ENCODE peak calls at places on chromosome 13, in ten cellular contexts. One of them, this sample, is unnamed.

GRCh38 chr13:33612641-33613638 is 205.0 kb upstream of the RFC3 start:
- DNase-seq in choroid plexus epithelial cell: no peak
- DNase-seq in hippocampal formation: no peak
- DNase-seq in WTC11: no peak
- DNase-seq in activated T-cell treated with anti-CD3 and anti-CD28 coated beads, Interleukin-2, amount 50 U/mL, for 72 hours: peak; percentile 47
- DNase-seq in T-helper 2 cell treated with Interferon-gamma antibody and Interleukin-4, amounts not matched to agents 5 μg/mL and 100 μg/mL, for 36 hours: peak; percentile 65
- DNase-seq in progenitor cell of endocrine pancreas: no peak
- DNase-seq in H7: no peak
- DNase-seq in activated CD4-positive, alpha-beta T cell treated with anti-CD3 and anti-CD28 coated beads for 36 hours: peak; percentile 61
- DNase-seq in lung: no peak
- DNase-seq in this sample: no peak

GRCh38 chr13:20136781-20137703 is 23.8 kb downstream of the GJA3 start:
- DNase-seq in activated T-cell treated with anti-CD3 and anti-CD28 coated beads, Interleukin-2, amount 50 U/mL, for 72 hours: peak; percentile 65
- DNase-seq in choroid plexus epithelial cell: peak; percentile 21
- DNase-seq in progenitor cell of endocrine pancreas: peak; percentile 39
- DNase-seq in H7: peak; percentile 91
- DNase-seq in lung: peak; percentile 45
- DNase-seq in hippocampal formation: no peak
- DNase-seq in T-helper 2 cell treated with Interferon-gamma antibody and Interleukin-4, amounts not matched to agents 5 μg/mL and 100 μg/mL, for 36 hours: peak; percentile 36
- DNase-seq in WTC11: peak; percentile 77
- DNase-seq in activated CD4-positive, alpha-beta T cell treated with anti-CD3 and anti-CD28 coated beads for 36 hours: peak; percentile 79
- DNase-seq in this sample: no peak

GRCh38 chr13:27038323-27038722 is 133.3 kb downstream of the USP12 start:
- DNase-seq in T-helper 2 cell treated with Interferon-gamma antibody and Interleukin-4, amounts not matched to agents 5 μg/mL and 100 μg/mL, for 36 hours: no peak
- DNase-seq in WTC11: no peak
- DNase-seq in lung: no peak
- DNase-seq in H7: no peak
- DNase-seq in activated CD4-positive, alpha-beta T cell treated with anti-CD3 and anti-CD28 coated beads for 36 hours: no peak
- DNase-seq in hippocampal formation: no peak
- DNase-seq in progenitor cell of endocrine pancreas: no peak
- DNase-seq in activated T-cell treated with anti-CD3 and anti-CD28 coated beads, Interleukin-2, amount 50 U/mL, for 72 hours: no peak
- DNase-seq in choroid plexus epithelial cell: peak; percentile 82
- DNase-seq in this sample: no peak

GRCh38 chr13:112509190-112509589 is 78.8 kb downstream of the TUBGCP3 start:
- DNase-seq in WTC11: no peak
- DNase-seq in H7: no peak
- DNase-seq in progenitor cell of endocrine pancreas: no peak
- DNase-seq in hippocampal formation: no peak
- DNase-seq in lung: peak; percentile 63
- DNase-seq in T-helper 2 cell treated with Interferon-gamma antibody and Interleukin-4, amounts not matched to agents 5 μg/mL and 100 μg/mL, for 36 hours: no peak
- DNase-seq in activated CD4-positive, alpha-beta T cell treated with anti-CD3 and anti-CD28 coated beads for 36 hours: no peak
- DNase-seq in activated T-cell treated with anti-CD3 and anti-CD28 coated beads, Interleukin-2, amount 50 U/mL, for 72 hours: no peak
- DNase-seq in choroid plexus epithelial cell: no peak
- DNase-seq in this sample: no peak

GRCh38 chr13:86591862-86592261 is 792.6 kb upstream of the SLITRK6 start:
- DNase-seq in hippocampal formation: no peak
- DNase-seq in activated T-cell treated with anti-CD3 and anti-CD28 coated beads, Interleukin-2, amount 50 U/mL, for 72 hours: no peak
- DNase-seq in choroid plexus epithelial cell: peak; percentile 71
- DNase-seq in lung: no peak
- DNase-seq in H7: no peak
- DNase-seq in WTC11: no peak
- DNase-seq in progenitor cell of endocrine pancreas: no peak
- DNase-seq in T-helper 2 cell treated with Interferon-gamma antibody and Interleukin-4, amounts not matched to agents 5 μg/mL and 100 μg/mL, for 36 hours: no peak
- DNase-seq in activated CD4-positive, alpha-beta T cell treated with anti-CD3 and anti-CD28 coated beads for 36 hours: no peak
- DNase-seq in this sample: no peak

GRCh38 chr13:59133903-59134302 is 1029.8 kb downstream of the DIAPH3 start:
- DNase-seq in WTC11: no peak
- DNase-seq in lung: no peak
- DNase-seq in progenitor cell of endocrine pancreas: no peak
- DNase-seq in T-helper 2 cell treated with Interferon-gamma antibody and Interleukin-4, amounts not matched to agents 5 μg/mL and 100 μg/mL, for 36 hours: no peak
- DNase-seq in activated CD4-positive, alpha-beta T cell treated with anti-CD3 and anti-CD28 coated beads for 36 hours: no peak
- DNase-seq in choroid plexus epithelial cell: no peak
- DNase-seq in hippocampal formation: no peak
- DNase-seq in H7: peak; percentile 4
- DNase-seq in activated T-cell treated with anti-CD3 and anti-CD28 coated beads, Interleukin-2, amount 50 U/mL, for 72 hours: no peak
- DNase-seq in this sample: no peak

GRCh38 chr13:54958781-54959180 is 1930.2 kb downstream of the OLFM4 start:
- DNase-seq in T-helper 2 cell treated with Interferon-gamma antibody and Interleukin-4, amounts not matched to agents 5 μg/mL and 100 μg/mL, for 36 hours: no peak
- DNase-seq in WTC11: no peak
- DNase-seq in hippocampal formation: no peak
- DNase-seq in H7: no peak
- DNase-seq in choroid plexus epithelial cell: no peak
- DNase-seq in lung: no peak
- DNase-seq in progenitor cell of endocrine pancreas: no peak
- DNase-seq in activated T-cell treated with anti-CD3 and anti-CD28 coated beads, Interleukin-2, amount 50 U/mL, for 72 hours: no peak
- DNase-seq in activated CD4-positive, alpha-beta T cell treated with anti-CD3 and anti-CD28 coated beads for 36 hours: no peak
- DNase-seq in this sample: no peak

GRCh38 chr13:110653271-110653670 is 37.9 kb downstream of the NAXD start:
- DNase-seq in lung: no peak
- DNase-seq in progenitor cell of endocrine pancreas: no peak
- DNase-seq in activated T-cell treated with anti-CD3 and anti-CD28 coated beads, Interleukin-2, amount 50 U/mL, for 72 hours: no peak
- DNase-seq in choroid plexus epithelial cell: no peak
- DNase-seq in hippocampal formation: no peak
- DNase-seq in WTC11: no peak
- DNase-seq in H7: no peak
- DNase-seq in T-helper 2 cell treated with Interferon-gamma antibody and Interleukin-4, amounts not matched to agents 5 μg/mL and 100 μg/mL, for 36 hours: no peak
- DNase-seq in activated CD4-positive, alpha-beta T cell treated with anti-CD3 and anti-CD28 coated beads for 36 hours: no peak
- DNase-seq in this sample: no peak

GRCh38 chr13:96994030-96994848 is at the start of gene OXGR1:
- DNase-seq in H7: peak; percentile 69
- DNase-seq in activated T-cell treated with anti-CD3 and anti-CD28 coated beads, Interleukin-2, amount 50 U/mL, for 72 hours: no peak
- DNase-seq in WTC11: peak; percentile 29
- DNase-seq in hippocampal formation: no peak
- DNase-seq in progenitor cell of endocrine pancreas: peak; percentile 14
- DNase-seq in lung: no peak
- DNase-seq in activated CD4-positive, alpha-beta T cell treated with anti-CD3 and anti-CD28 coated beads for 36 hours: peak; percentile 7
- DNase-seq in T-helper 2 cell treated with Interferon-gamma antibody and Interleukin-4, amounts not matched to agents 5 μg/mL and 100 μg/mL, for 36 hours: no peak
- DNase-seq in choroid plexus epithelial cell: no peak
- DNase-seq in this sample: no peak

GRCh38 chr13:35179494-35179893 is 237.4 kb downstream of the NBEA start:
- DNase-seq in activated T-cell treated with anti-CD3 and anti-CD28 coated beads, Interleukin-2, amount 50 U/mL, for 72 hours: no peak
- DNase-seq in choroid plexus epithelial cell: peak; percentile 11
- DNase-seq in H7: no peak
- DNase-seq in lung: no peak
- DNase-seq in WTC11: no peak
- DNase-seq in hippocampal formation: no peak
- DNase-seq in activated CD4-positive, alpha-beta T cell treated with anti-CD3 and anti-CD28 coated beads for 36 hours: no peak
- DNase-seq in progenitor cell of endocrine pancreas: no peak
- DNase-seq in T-helper 2 cell treated with Interferon-gamma antibody and Interleukin-4, amounts not matched to agents 5 μg/mL and 100 μg/mL, for 36 hours: no peak
- DNase-seq in this sample: no peak

GRCh38 chr13:49898792-49899191 is 37.3 kb downstream of the SPRYD7 start:
- DNase-seq in progenitor cell of endocrine pancreas: no peak
- DNase-seq in lung: no peak
- DNase-seq in choroid plexus epithelial cell: no peak
- DNase-seq in H7: no peak
- DNase-seq in activated T-cell treated with anti-CD3 and anti-CD28 coated beads, Interleukin-2, amount 50 U/mL, for 72 hours: no peak
- DNase-seq in WTC11: no peak
- DNase-seq in activated CD4-positive, alpha-beta T cell treated with anti-CD3 and anti-CD28 coated beads for 36 hours: no peak
- DNase-seq in hippocampal formation: no peak
- DNase-seq in T-helper 2 cell treated with Interferon-gamma antibody and Interleukin-4, amounts not matched to agents 5 μg/mL and 100 μg/mL, for 36 hours: no peak
- DNase-seq in this sample: no peak

GRCh38 chr13:81017525-81018152 is 676.7 kb upstream of the SPRY2 start:
- DNase-seq in activated CD4-positive, alpha-beta T cell treated with anti-CD3 and anti-CD28 coated beads for 36 hours: no peak
- DNase-seq in H7: peak; percentile 19
- DNase-seq in WTC11: no peak
- DNase-seq in choroid plexus epithelial cell: peak; percentile 76
- DNase-seq in activated T-cell treated with anti-CD3 and anti-CD28 coated beads, Interleukin-2, amount 50 U/mL, for 72 hours: no peak
- DNase-seq in progenitor cell of endocrine pancreas: no peak
- DNase-seq in T-helper 2 cell treated with Interferon-gamma antibody and Interleukin-4, amounts not matched to agents 5 μg/mL and 100 μg/mL, for 36 hours: no peak
- DNase-seq in lung: no peak
- DNase-seq in hippocampal formation: peak; percentile 85
- DNase-seq in this sample: peak; percentile 9

GRCh38 chr13:31485651-31486051 is 253.7 kb upstream of the RXFP2 start:
- DNase-seq in WTC11: no peak
- DNase-seq in choroid plexus epithelial cell: peak; percentile 71
- DNase-seq in activated CD4-positive, alpha-beta T cell treated with anti-CD3 and anti-CD28 coated beads for 36 hours: no peak
- DNase-seq in T-helper 2 cell treated with Interferon-gamma antibody and Interleukin-4, amounts not matched to agents 5 μg/mL and 100 μg/mL, for 36 hours: no peak
- DNase-seq in hippocampal formation: no peak
- DNase-seq in lung: no peak
- DNase-seq in activated T-cell treated with anti-CD3 and anti-CD28 coated beads, Interleukin-2, amount 50 U/mL, for 72 hours: no peak
- DNase-seq in H7: no peak
- DNase-seq in progenitor cell of endocrine pancreas: no peak
- DNase-seq in this sample: no peak

GRCh38 chr13:67219113-67219512 is 11.0 kb downstream of the PCDH9 start:
- DNase-seq in lung: no peak
- DNase-seq in activated CD4-positive, alpha-beta T cell treated with anti-CD3 and anti-CD28 coated beads for 36 hours: no peak
- DNase-seq in choroid plexus epithelial cell: no peak
- DNase-seq in T-helper 2 cell treated with Interferon-gamma antibody and Interleukin-4, amounts not matched to agents 5 μg/mL and 100 μg/mL, for 36 hours: no peak
- DNase-seq in activated T-cell treated with anti-CD3 and anti-CD28 coated beads, Interleukin-2, amount 50 U/mL, for 72 hours: no peak
- DNase-seq in WTC11: no peak
- DNase-seq in progenitor cell of endocrine pancreas: no peak
- DNase-seq in H7: no peak
- DNase-seq in hippocampal formation: no peak
- DNase-seq in this sample: no peak

GRCh38 chr13:55483626-55484158 is 1657.0 kb upstream of the PRR20A start:
- DNase-seq in activated T-cell treated with anti-CD3 and anti-CD28 coated beads, Interleukin-2, amount 50 U/mL, for 72 hours: no peak
- DNase-seq in WTC11: no peak
- DNase-seq in H7: no peak
- DNase-seq in T-helper 2 cell treated with Interferon-gamma antibody and Interleukin-4, amounts not matched to agents 5 μg/mL and 100 μg/mL, for 36 hours: no peak
- DNase-seq in progenitor cell of endocrine pancreas: no peak
- DNase-seq in choroid plexus epithelial cell: no peak
- DNase-seq in hippocampal formation: no peak
- DNase-seq in lung: no peak
- DNase-seq in activated CD4-positive, alpha-beta T cell treated with anti-CD3 and anti-CD28 coated beads for 36 hours: no peak
- DNase-seq in this sample: no peak

GRCh38 chr13:46321494-46322225 is 65.4 kb downstream of the RUBCNL start:
- DNase-seq in hippocampal formation: peak; percentile 55
- DNase-seq in choroid plexus epithelial cell: peak; percentile 80
- DNase-seq in activated T-cell treated with anti-CD3 and anti-CD28 coated beads, Interleukin-2, amount 50 U/mL, for 72 hours: peak; percentile 77
- DNase-seq in WTC11: peak; percentile 55
- DNase-seq in lung: no peak
- DNase-seq in progenitor cell of endocrine pancreas: peak; percentile 46
- DNase-seq in activated CD4-positive, alpha-beta T cell treated with anti-CD3 and anti-CD28 coated beads for 36 hours: peak; percentile 87
- DNase-seq in T-helper 2 cell treated with Interferon-gamma antibody and Interleukin-4, amounts not matched to agents 5 μg/mL and 100 μg/mL, for 36 hours: peak; percentile 58
- DNase-seq in H7: peak; percentile 57
- DNase-seq in this sample: peak; percentile 49

GRCh38 chr13:111034811-111035210 is 80.3 kb upstream of the ARHGEF7 start:
- DNase-seq in progenitor cell of endocrine pancreas: no peak
- DNase-seq in lung: no peak
- DNase-seq in T-helper 2 cell treated with Interferon-gamma antibody and Interleukin-4, amounts not matched to agents 5 μg/mL and 100 μg/mL, for 36 hours: no peak
- DNase-seq in WTC11: no peak
- DNase-seq in choroid plexus epithelial cell: peak; percentile 72
- DNase-seq in hippocampal formation: no peak
- DNase-seq in activated T-cell treated with anti-CD3 and anti-CD28 coated beads, Interleukin-2, amount 50 U/mL, for 72 hours: no peak
- DNase-seq in activated CD4-positive, alpha-beta T cell treated with anti-CD3 and anti-CD28 coated beads for 36 hours: no peak
- DNase-seq in H7: no peak
- DNase-seq in this sample: no peak

GRCh38 chr13:95524270-95524901 is 28.1 kb upstream of the CLDN10 start:
- DNase-seq in hippocampal formation: no peak
- DNase-seq in activated CD4-positive, alpha-beta T cell treated with anti-CD3 and anti-CD28 coated beads for 36 hours: no peak
- DNase-seq in T-helper 2 cell treated with Interferon-gamma antibody and Interleukin-4, amounts not matched to agents 5 μg/mL and 100 μg/mL, for 36 hours: no peak
- DNase-seq in WTC11: no peak
- DNase-seq in choroid plexus epithelial cell: no peak
- DNase-seq in activated T-cell treated with anti-CD3 and anti-CD28 coated beads, Interleukin-2, amount 50 U/mL, for 72 hours: no peak
- DNase-seq in H7: no peak
- DNase-seq in progenitor cell of endocrine pancreas: no peak
- DNase-seq in lung: no peak
- DNase-seq in this sample: no peak

GRCh38 chr13:66468656-66469055 is 761.5 kb downstream of the PCDH9 start:
- DNase-seq in lung: no peak
- DNase-seq in progenitor cell of endocrine pancreas: no peak
- DNase-seq in choroid plexus epithelial cell: no peak
- DNase-seq in H7: no peak
- DNase-seq in T-helper 2 cell treated with Interferon-gamma antibody and Interleukin-4, amounts not matched to agents 5 μg/mL and 100 μg/mL, for 36 hours: no peak
- DNase-seq in activated T-cell treated with anti-CD3 and anti-CD28 coated beads, Interleukin-2, amount 50 U/mL, for 72 hours: no peak
- DNase-seq in WTC11: no peak
- DNase-seq in activated CD4-positive, alpha-beta T cell treated with anti-CD3 and anti-CD28 coated beads for 36 hours: no peak
- DNase-seq in hippocampal formation: no peak
- DNase-seq in this sample: no peak

GRCh38 chr13:26539738-26540292 is 17.7 kb upstream of the WASF3 start:
- DNase-seq in activated T-cell treated with anti-CD3 and anti-CD28 coated beads, Interleukin-2, amount 50 U/mL, for 72 hours: no peak
- DNase-seq in H7: no peak
- DNase-seq in choroid plexus epithelial cell: no peak
- DNase-seq in WTC11: no peak
- DNase-seq in progenitor cell of endocrine pancreas: no peak
- DNase-seq in activated CD4-positive, alpha-beta T cell treated with anti-CD3 and anti-CD28 coated beads for 36 hours: no peak
- DNase-seq in T-helper 2 cell treated with Interferon-gamma antibody and Interleukin-4, amounts not matched to agents 5 μg/mL and 100 μg/mL, for 36 hours: no peak
- DNase-seq in hippocampal formation: no peak
- DNase-seq in lung: no peak
- DNase-seq in this sample: no peak

GRCh38 chr13:51501592-51502205 is 48.9 kb upstream of the INTS6 start:
- DNase-seq in lung: no peak
- DNase-seq in WTC11: no peak
- DNase-seq in activated CD4-positive, alpha-beta T cell treated with anti-CD3 and anti-CD28 coated beads for 36 hours: no peak
- DNase-seq in progenitor cell of endocrine pancreas: no peak
- DNase-seq in H7: no peak
- DNase-seq in T-helper 2 cell treated with Interferon-gamma antibody and Interleukin-4, amounts not matched to agents 5 μg/mL and 100 μg/mL, for 36 hours: no peak
- DNase-seq in choroid plexus epithelial cell: peak; percentile 36
- DNase-seq in activated T-cell treated with anti-CD3 and anti-CD28 coated beads, Interleukin-2, amount 50 U/mL, for 72 hours: no peak
- DNase-seq in hippocampal formation: no peak
- DNase-seq in this sample: no peak

GRCh38 chr13:55517312-55517711 is 1623.4 kb upstream of the PRR20A start:
- DNase-seq in progenitor cell of endocrine pancreas: no peak
- DNase-seq in choroid plexus epithelial cell: no peak
- DNase-seq in T-helper 2 cell treated with Interferon-gamma antibody and Interleukin-4, amounts not matched to agents 5 μg/mL and 100 μg/mL, for 36 hours: no peak
- DNase-seq in hippocampal formation: no peak
- DNase-seq in activated T-cell treated with anti-CD3 and anti-CD28 coated beads, Interleukin-2, amount 50 U/mL, for 72 hours: no peak
- DNase-seq in activated CD4-positive, alpha-beta T cell treated with anti-CD3 and anti-CD28 coated beads for 36 hours: peak; percentile 5
- DNase-seq in WTC11: peak; percentile 41
- DNase-seq in H7: no peak
- DNase-seq in lung: no peak
- DNase-seq in this sample: no peak

GRCh38 chr13:33318037-33318436 is 32.5 kb upstream of the STARD13 start:
- DNase-seq in progenitor cell of endocrine pancreas: no peak
- DNase-seq in T-helper 2 cell treated with Interferon-gamma antibody and Interleukin-4, amounts not matched to agents 5 μg/mL and 100 μg/mL, for 36 hours: no peak
- DNase-seq in WTC11: no peak
- DNase-seq in lung: no peak
- DNase-seq in hippocampal formation: no peak
- DNase-seq in activated CD4-positive, alpha-beta T cell treated with anti-CD3 and anti-CD28 coated beads for 36 hours: no peak
- DNase-seq in activated T-cell treated with anti-CD3 and anti-CD28 coated beads, Interleukin-2, amount 50 U/mL, for 72 hours: no peak
- DNase-seq in H7: no peak
- DNase-seq in choroid plexus epithelial cell: no peak
- DNase-seq in this sample: no peak

GRCh38 chr13:100529666-100530065 is 58.9 kb downstream of the GGACT start:
- DNase-seq in activated CD4-positive, alpha-beta T cell treated with anti-CD3 and anti-CD28 coated beads for 36 hours: no peak
- DNase-seq in activated T-cell treated with anti-CD3 and anti-CD28 coated beads, Interleukin-2, amount 50 U/mL, for 72 hours: no peak
- DNase-seq in progenitor cell of endocrine pancreas: no peak
- DNase-seq in T-helper 2 cell treated with Interferon-gamma antibody and Interleukin-4, amounts not matched to agents 5 μg/mL and 100 μg/mL, for 36 hours: no peak
- DNase-seq in WTC11: no peak
- DNase-seq in hippocampal formation: no peak
- DNase-seq in lung: no peak
- DNase-seq in H7: no peak
- DNase-seq in choroid plexus epithelial cell: no peak
- DNase-seq in this sample: no peak

This sample was measured in GM18507.